ENCODE peak calls at places on chromosomes 4 and X, in four cellular contexts. N is WTC11, I is HepG2, J is K562. W is an unnamed sample.
A peak's percentile ranks its signal among the peaks of the same experiment; 100 is the strongest.

GRCh38 chr4:187993827-187994226 is 1.7 kb upstream of the ZFP42 start:
- DNase-seq in N (peak; percentile 78), I (no peak), J (peak; percentile 22), W (no peak)

GRCh38 chrX:132837971-132838370 is 120.5 kb downstream of the HS6ST2 start:
- DNase-seq in N (no peak), I (no peak), J (no peak), W (no peak)

GRCh38 chr4:113760852-113761681 is 471 bp downstream of the CAMK2D start:
- DNase-seq in N (peak; percentile 67), I (peak; percentile 74), J (no peak), W (peak; percentile 73)

GRCh38 chrX:9339603-9340569 is 125.0 kb upstream of the TBL1X start:
- DNase-seq in N (no peak), I (no peak), J (no peak), W (no peak)

GRCh38 chr4:138242076-138242829 is at the start of gene SLC7A11:
- DNase-seq in N (peak; percentile 66), I (peak; percentile 97), J (peak; percentile 71), W (peak; percentile 58)

GRCh38 chrX:39196192-39197102 is 395.2 kb downstream of the MID1IP1 start:
- DNase-seq in N (no peak), I (no peak), J (peak; percentile 37), W (no peak)

GRCh38 chrX:13077168-13077567 is 32.7 kb upstream of the FAM9C start:
- DNase-seq in N (no peak), I (no peak), J (no peak), W (no peak)

GRCh38 chr4:127560755-127561154 is 72.0 kb upstream of the INTU start:
- DNase-seq in N (no peak), I (no peak), J (no peak), W (no peak)

GRCh38 chr4:100421356-100421978 is 96.4 kb downstream of the EMCN start:
- DNase-seq in N (no peak), I (peak; percentile 7), J (no peak), W (no peak)

GRCh38 chr4:100843897-100844296 is 326.1 kb upstream of the EMCN start:
- DNase-seq in N (no peak), I (no peak), J (no peak), W (no peak)

GRCh38 chr4:189285377-189285776 is 655.3 kb upstream of the FRG1 start:
- DNase-seq in N (peak; percentile 51), I (no peak), J (no peak), W (peak; percentile 66)

GRCh38 chrX:66915893-66916292 is 277.0 kb upstream of the EDA2R start:
- DNase-seq in N (no peak), I (no peak), J (no peak), W (no peak)

GRCh38 chrX:39613508-39613921 is 484.2 kb downstream of the BCOR start:
- DNase-seq in N (peak; percentile 46), I (no peak), J (no peak), W (peak; percentile 3)

GRCh38 chrX:22247169-22247568 is 25.5 kb upstream of the CBLL2 start:
- DNase-seq in N (no peak), I (no peak), J (no peak), W (no peak)

GRCh38 chr4:7423391-7423790 is 11.3 kb downstream of the PSAPL1 start:
- DNase-seq in N (no peak), I (no peak), J (no peak), W (no peak)

GRCh38 chr4:95548738-95549245 is at the start of gene UNC5C:
- DNase-seq in N (peak; percentile 65), I (no peak), J (no peak), W (no peak)

GRCh38 chr4:100635899-100636298 is 118.1 kb upstream of the EMCN start:
- DNase-seq in N (no peak), I (no peak), J (no peak), W (no peak)

GRCh38 chr4:52873191-52873590 is 11.1 kb downstream of the RASL11B start:
- DNase-seq in N (no peak), I (no peak), J (no peak), W (no peak)

GRCh38 chr4:93396274-93396673 is 432.3 kb upstream of the ATOH1 start:
- DNase-seq in N (no peak), I (no peak), J (no peak), W (no peak)

GRCh38 chr4:168524006-168524405 is 27.2 kb downstream of the PALLD start:
- DNase-seq in N (no peak), I (no peak), J (no peak), W (no peak)

GRCh38 chr4:122854860-122855259 is 28.2 kb downstream of the FGF2 start:
- DNase-seq in N (no peak), I (no peak), J (no peak), W (no peak)

GRCh38 chrX:154370300-154370881 is 4.0 kb downstream of the FLNA start:
- DNase-seq in N (no peak), I (no peak), J (peak; percentile 15), W (no peak)

GRCh38 chr4:121370729-121371325 is 10.0 kb downstream of the QRFPR start:
- DNase-seq in N (peak; percentile 24), I (peak; percentile 17), J (peak; percentile 19), W (no peak)

GRCh38 chr4:78652282-78652876 is 100.8 kb downstream of the ANXA3 start:
- DNase-seq in N (no peak), I (no peak), J (no peak), W (no peak)

GRCh38 chr4:146520894-146521542 is 722 bp downstream of the SLC10A7 start:
- DNase-seq in N (no peak), I (peak; percentile 71), J (peak; percentile 51), W (no peak)

GRCh38 chr4:71026086-71026485 is 32.6 kb downstream of the DCK start:
- DNase-seq in N (no peak), I (peak; percentile 66), J (peak; percentile 59), W (no peak)

GRCh38 chr4:54499308-54500074 is 158.3 kb upstream of the KIT start:
- DNase-seq in N (no peak), I (no peak), J (peak; percentile 66), W (no peak)

GRCh38 chr4:54496412-54496811 is 161.3 kb upstream of the KIT start:
- DNase-seq in N (no peak), I (no peak), J (no peak), W (no peak)

GRCh38 chr4:54495641-54496040 is 162.1 kb upstream of the KIT start:
- DNase-seq in N (no peak), I (no peak), J (no peak), W (no peak)

GRCh38 chr4:54497947-54498346 is 159.8 kb upstream of the KIT start:
- DNase-seq in N (no peak), I (no peak), J (no peak), W (no peak)

GRCh38 chr4:54498661-54499111 is 159.1 kb upstream of the KIT start:
- DNase-seq in N (no peak), I (no peak), J (no peak), W (no peak)
- TF ChIP-seq SP1 in N (no peak), I (no peak), J (no peak), W (no peak)

GRCh38 chrX:135396109-135396508 is 25.6 kb upstream of the SMIM10L2A start:
- DNase-seq in N (no peak), I (no peak), J (no peak), W (no peak)
- TF ChIP-seq JUN in N (no peak), I (no peak), J (no peak), W (no peak)

GRCh38 chr4:18042754-18043153 is 21.2 kb upstream of the LCORL start:
- DNase-seq in N (no peak), I (no peak), J (no peak), W (no peak)

GRCh38 chr4:18041114-18041513 is 19.6 kb upstream of the LCORL start:
- DNase-seq in N (no peak), I (no peak), J (no peak), W (no peak)

GRCh38 chr4:18039113-18039512 is 17.6 kb upstream of the LCORL start:
- DNase-seq in N (no peak), I (no peak), J (no peak), W (no peak)

DNA sequence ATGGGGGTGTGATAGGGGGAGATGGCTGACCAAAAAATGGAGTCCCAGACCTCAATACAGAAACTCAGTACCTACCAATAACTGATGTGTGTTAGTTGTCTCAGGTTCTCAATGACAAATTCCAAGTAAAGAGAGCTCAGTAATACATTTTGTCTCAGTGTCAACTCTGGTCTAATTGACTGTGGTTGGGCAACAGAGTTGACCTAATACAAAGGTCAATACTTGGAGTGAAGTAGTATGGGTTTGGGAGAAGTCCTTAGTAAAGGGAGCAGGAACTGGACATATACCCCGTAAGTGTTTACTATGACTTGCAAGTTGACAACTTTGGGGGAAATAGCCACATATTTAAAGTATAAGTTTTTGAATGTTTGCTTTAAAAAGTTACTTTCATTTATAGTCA is 20.5 kb upstream of the LCORL start:
- DNase-seq in N (no peak), I (no peak), J (no peak), W (no peak)
- TF ChIP-seq SP1 in N (no peak), I (no peak), J (no peak), W (no peak)

GRCh38 chr4:22235798-22236197 is 280.1 kb downstream of the ADGRA3 start:
- DNase-seq in N (no peak), I (no peak), J (no peak), W (no peak)

GRCh38 chr4:22238742-22239141 is 277.1 kb downstream of the ADGRA3 start:
- DNase-seq in N (peak; percentile 38), I (peak; percentile 2), J (no peak), W (no peak)

GRCh38 chr4:22237846-22238513 is 277.9 kb downstream of the ADGRA3 start:
- DNase-seq in N (no peak), I (peak; percentile 54), J (no peak), W (no peak)

GRCh38 chr4:22240814-22241213 is 275.1 kb downstream of the ADGRA3 start:
- DNase-seq in N (no peak), I (no peak), J (no peak), W (no peak)

GRCh38 chr4:22237155-22237751 is 278.6 kb downstream of the ADGRA3 start:
- DNase-seq in N (peak; percentile 91), I (peak; percentile 15), J (no peak), W (peak; percentile 94)
- TF ChIP-seq JUN in N (no peak), I (no peak), J (no peak), W (no peak)

DNA sequence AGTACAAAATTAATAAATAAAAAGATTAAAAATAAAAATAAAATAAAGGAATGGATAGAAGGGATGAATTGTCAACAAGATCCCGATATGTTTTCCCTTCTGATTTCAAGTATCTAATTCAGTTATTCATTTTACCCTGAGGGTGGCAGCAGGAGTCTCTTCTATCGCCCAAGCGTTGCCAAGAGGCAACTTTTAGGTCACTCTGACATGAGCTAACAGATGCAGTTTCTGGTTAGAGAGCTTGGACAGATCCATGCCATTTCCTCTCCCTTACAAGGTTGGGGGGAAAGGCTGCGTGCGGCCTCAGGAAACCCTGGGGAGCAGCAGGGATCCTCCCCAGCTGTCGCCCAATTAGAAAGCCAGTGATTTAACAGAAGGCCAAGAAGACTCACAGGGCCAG is 35.3 kb upstream of the WAS start:
- DNase-seq in N (peak; percentile 21), I (peak; percentile 28), J (peak; percentile 12), W (peak; percentile 50)
- TF ChIP-seq SP1 in N (no peak), I (no peak), J (no peak), W (peak; percentile 22)

GRCh38 chrX:51456814-51457213 is 39.6 kb downstream of the NUDT11 start:
- DNase-seq in N (no peak), I (peak; percentile 0), J (no peak), W (no peak)
- TF ChIP-seq JUN in N (no peak), I (no peak), J (no peak), W (no peak)